ENCODE peak calls at places on chromosomes 1 and 21, in seven cellular contexts. O is breast epithelium; T is activated naive CD8-positive, alpha-beta T cell treated with anti-CD3 and anti-CD28 coated beads, Interleukin-2, amount 50 U/mL, for 16 hours; Y is NCI-H345; L is mammary epithelial cell; H is NCI-H2081; J is M059J. B is an unnamed sample.

GRCh38 chr1:156608036-156608674 is 6.9 kb upstream of the GPATCH4 start:
- DNase-seq in O (no peak), J (peak), T (no peak), H (peak), L (peak), Y (peak), B (peak)

GRCh38 chr1:226733876-226734414 is 5.1 kb downstream of the ITPKB start:
- DNase-seq in J (no peak), O (no peak), L (no peak), Y (no peak), T (no peak), H (no peak), B (no peak)

GRCh38 chr1:31739281-31739853 is 24.8 kb downstream of the ADGRB2 start:
- DNase-seq in H (no peak), J (no peak), L (no peak), O (no peak), Y (no peak), T (no peak), B (no peak)

GRCh38 chr1:109762821-109763645 is 690 bp downstream of the EPS8L3 start:
- DNase-seq in O (no peak), T (no peak), J (peak), L (peak), Y (no peak), H (no peak), B (peak)

GRCh38 chr1:54603241-54603640 is 20.1 kb downstream of the FAM151A start:
- DNase-seq in J (no peak), L (no peak), Y (no peak), H (no peak), O (no peak), T (no peak), B (no peak)

GRCh38 chr21:42613756-42614155 is 39.7 kb upstream of the PDE9A start:
- DNase-seq in T (no peak), H (no peak), O (no peak), Y (no peak), J (no peak), L (no peak), B (no peak)

GRCh38 chr21:17775431-17776126 is 43.6 kb downstream of the C21orf91 start:
- DNase-seq in O (no peak), J (no peak), T (no peak), L (no peak), Y (no peak), H (no peak), B (no peak)

GRCh38 chr1:210600421-210601195 is 271.9 kb downstream of the HHAT start:
- DNase-seq in T (no peak), O (no peak), L (no peak), Y (peak), H (no peak), J (peak), B (no peak)

GRCh38 chr21:34795152-34796141 is 126.7 kb downstream of the CLIC6 start:
- DNase-seq in H (no peak), O (peak), J (peak), Y (no peak), L (peak), T (no peak), B (no peak)

GRCh38 chr1:44276006-44276405 is 62.7 kb downstream of the DMAP1 start:
- DNase-seq in Y (peak), J (peak), T (no peak), O (no peak), L (no peak), H (peak), B (no peak)

GRCh38 chr1:85992756-85993155 is 163.8 kb downstream of the COL24A1 start:
- DNase-seq in L (no peak), T (no peak), J (peak), H (no peak), O (no peak), Y (no peak), B (no peak)

GRCh38 chr1:213231795-213232231 is 180.8 kb downstream of the RPS6KC1 start:
- DNase-seq in H (no peak), T (no peak), L (no peak), O (no peak), Y (peak), J (peak), B (no peak)

GRCh38 chr1:109906160-109906838 is 4.3 kb upstream of the CSF1 start:
- DNase-seq in O (no peak), H (no peak), Y (no peak), L (no peak), J (no peak), T (peak), B (no peak)

GRCh38 chr1:111450185-111450584 is 921 bp downstream of the ATP5PB start:
- DNase-seq in L (no peak), H (no peak), J (peak), O (no peak), T (no peak), Y (no peak), B (no peak)

GRCh38 chr1:213277036-213277435 is 226.0 kb downstream of the RPS6KC1 start:
- DNase-seq in T (no peak), O (no peak), J (no peak), L (no peak), Y (no peak), H (no peak), B (no peak)

GRCh38 chr1:77347646-77348045 is 65.8 kb downstream of the AK5 start:
- DNase-seq in O (no peak), T (no peak), Y (no peak), H (no peak), J (peak), L (peak), B (no peak)

GRCh38 chr1:60869264-60869663 is 213.1 kb upstream of the NFIA start:
- DNase-seq in T (no peak), O (no peak), Y (no peak), L (no peak), H (no peak), J (no peak), B (no peak)